ENCODE peak calls at places on chromosome 14, in four cellular contexts. G is HepG2, M is K562, H is GM12878. E is an unnamed sample.

GRCh38 chr14:20834899-20835298 is 32.3 kb upstream of the RNASE1 start:
- DNase-seq in G (no peak), M (no peak), H (no peak), E (no peak)

GRCh38 chr14:99598774-99599173 is 5.2 kb downstream of the CCDC85C start:
- DNase-seq in G (peak), M (no peak), H (no peak), E (no peak)

GRCh38 chr14:103684471-103684870 is 30.8 kb downstream of the XRCC3 start:
- DNase-seq in G (no peak), M (no peak), H (no peak), E (no peak)

GRCh38 chr14:71078481-71078880 is 171.2 kb downstream of the PCNX1 start:
- DNase-seq in G (no peak), M (no peak), H (no peak), E (no peak)

GRCh38 chr14:58794993-58795762 is 157.4 kb downstream of the DACT1 start:
- DNase-seq in G (no peak), M (no peak), H (no peak), E (no peak)

GRCh38 chr14:103391048-103391447 is 5.8 kb downstream of the MARK3 start:
- DNase-seq in G (peak), M (no peak), H (no peak), E (no peak)

GRCh38 chr14:54627718-54628345 is 60.9 kb downstream of the SAMD4A start:
- DNase-seq in G (no peak), M (no peak), H (peak), E (no peak)

GRCh38 chr14:24110485-24110884 is 4.1 kb upstream of the DCAF11 start:
- DNase-seq in G (no peak), M (no peak), H (no peak), E (no peak)

GRCh38 chr14:69672372-69672771 is 61.0 kb downstream of the SUSD6 start:
- DNase-seq in G (no peak), M (no peak), H (no peak), E (no peak)

GRCh38 chr14:98605043-98605442 is 667.0 kb downstream of the BCL11B start:
- DNase-seq in G (no peak), M (no peak), H (no peak), E (no peak)

GRCh38 chr14:104940526-104941150 is 16.0 kb downstream of the PLD4 start:
- DNase-seq in G (no peak), M (no peak), H (no peak), E (peak)

GRCh38 chr14:59254146-59254910 is 65.9 kb downstream of the DAAM1 start:
- DNase-seq in G (no peak), M (no peak), H (no peak), E (no peak)

GRCh38 chr14:68939424-68939892 is 39.6 kb downstream of the ACTN1 start:
- DNase-seq in G (no peak), M (no peak), H (no peak), E (no peak)

GRCh38 chr14:96091149-96091693 is 52.1 kb downstream of the C14orf132 start:
- DNase-seq in G (no peak), M (no peak), H (no peak), E (no peak)

GRCh38 chr14:57464013-57464730 is 29.5 kb downstream of the CCDC198 start:
- DNase-seq in G (no peak), M (no peak), H (no peak), E (no peak)

GRCh38 chr14:94355191-94355794 is 32.2 kb upstream of the SERPINA6 start:
- DNase-seq in G (peak), M (no peak), H (no peak), E (peak)

GRCh38 chr14:99800781-99801180 is 7.6 kb downstream of the EML1 start:
- DNase-seq in G (no peak), M (no peak), H (no peak), E (no peak)

GRCh38 chr14:102363182-102363952 is 626 bp downstream of the TECPR2 start:
- DNase-seq in G (no peak), M (peak), H (no peak), E (peak)

GRCh38 chr14:103198429-103199140 is 75.3 kb downstream of the TNFAIP2 start:
- DNase-seq in G (peak), M (no peak), H (no peak), E (no peak)

GRCh38 chr14:73740921-73741326 is 26.7 kb upstream of the PNMA1 start:
- DNase-seq in G (peak), M (peak), H (no peak), E (peak)
- TF ChIP-seq ATF3 in G (no peak), M (no peak), H (no peak), E (no peak)

DNA sequence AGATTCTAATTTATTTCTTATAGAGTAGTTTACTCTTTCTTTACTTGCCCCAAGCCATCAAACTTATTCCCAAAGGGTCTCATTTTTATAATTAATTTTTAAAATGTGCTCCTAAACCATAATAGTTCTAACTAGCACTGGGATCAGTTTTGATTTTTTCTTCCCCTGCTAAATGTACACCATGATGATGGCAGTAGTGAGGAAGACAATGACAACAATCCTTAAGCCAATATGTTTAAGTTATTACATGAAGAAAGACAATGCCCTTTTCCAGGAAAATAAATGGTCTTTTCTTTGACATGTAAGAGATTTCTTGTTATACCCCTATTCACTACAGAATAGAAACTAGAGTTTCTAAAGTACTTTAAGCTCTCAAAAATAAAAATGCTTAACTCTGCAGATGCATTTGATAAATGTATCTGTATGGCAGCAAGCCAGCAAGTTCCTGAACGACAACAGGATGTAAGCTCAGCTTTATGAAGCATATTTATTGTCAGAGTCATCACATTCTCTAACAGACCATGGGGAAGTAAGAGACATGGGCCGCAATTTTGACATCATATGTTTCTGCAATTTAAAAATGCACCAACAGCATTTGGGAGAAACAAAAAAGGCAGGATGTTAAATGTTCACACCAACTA is 36.0 kb upstream of the SNX6 start:
- DNase-seq in G (no peak), M (no peak), H (no peak), E (no peak)
- TF ChIP-seq CBFB in G (no peak), M (no peak), H (no peak), E (no peak)

DNA sequence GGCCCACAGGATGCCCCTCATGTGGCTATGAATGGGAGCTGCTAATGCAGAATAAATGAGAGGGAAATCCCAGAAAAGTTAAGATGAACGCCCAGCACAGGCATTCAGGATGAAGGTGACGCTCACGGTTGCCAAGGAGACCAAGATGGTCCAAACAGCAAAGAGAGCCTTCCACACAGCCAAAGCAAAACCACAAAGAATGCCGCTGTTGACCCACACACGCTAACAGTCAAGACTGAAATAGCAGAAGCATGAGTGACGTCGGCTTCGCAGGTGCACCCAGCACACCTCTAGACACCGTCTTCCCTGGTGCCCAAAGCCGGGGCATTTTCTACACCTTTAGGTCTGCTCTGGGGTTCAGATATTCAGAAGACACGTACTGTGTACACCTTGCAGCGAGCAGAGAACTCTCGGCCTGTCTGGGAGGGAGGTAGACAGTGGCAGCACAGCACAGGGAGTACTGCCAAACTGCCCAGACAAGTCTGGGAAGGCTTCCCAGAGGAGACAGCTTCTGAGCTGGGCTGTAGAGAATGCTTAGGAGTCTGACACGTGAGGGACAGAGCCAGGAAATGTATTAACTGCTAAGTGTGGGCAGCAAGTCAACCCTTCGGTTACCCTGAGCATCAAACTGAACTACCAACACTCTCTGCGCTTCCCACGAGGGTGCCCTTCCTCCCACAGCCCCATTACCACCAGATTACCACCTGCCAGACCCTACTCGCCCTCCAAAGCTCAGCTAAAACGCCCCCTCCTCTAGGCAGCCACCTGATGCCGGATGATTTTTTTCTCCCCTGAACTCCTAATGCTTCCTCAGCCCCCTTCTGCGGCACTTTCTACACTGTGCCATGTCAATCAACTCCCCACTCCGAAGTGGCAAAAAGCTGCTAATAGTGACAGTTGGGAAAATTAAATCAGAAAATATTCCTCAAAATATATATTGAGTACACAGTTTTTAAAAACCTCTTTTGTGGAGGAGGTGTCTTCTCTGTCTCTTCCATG is 50.1 kb downstream of the CCDC88C start:
- DNase-seq in G (no peak), M (no peak), H (peak), E (no peak)
- TF ChIP-seq CTCF in G (no peak), M (no peak), H (no peak), E (no peak)

GRCh38 chr14:66380143-66380542 is 106.0 kb upstream of the CCDC196 start:
- DNase-seq in G (no peak), M (no peak), H (no peak), E (no peak)
- TF ChIP-seq ATF3 in G (no peak), M (no peak), H (no peak), E (no peak)

E was measured in WTC11.